ENCODE peak calls at places on chromosomes 16 and 17, in five cellular contexts. One of them, this sample, is unnamed.

GRCh38 chr16:73616186-73616585 is 568.3 kb upstream of the ZFHX3 start:
- DNase-seq in EL: no peak
- DNase-seq in stimulated activated CD8-positive, alpha-beta memory T cell treated with anti-CD3 and anti-CD28 coated beads, Interleukin-12 subunit alpha, Interleukin-12 subunit beta, amount 100 ng/mL, for 1 hour: no peak
- DNase-seq in hippocampal formation: no peak
- DNase-seq in SK-N-DZ: peak
- DNase-seq in this sample: no peak

GRCh38 chr17:43545383-43545632 is 832 bp downstream of the ETV4 start:
- DNase-seq in EL: peak
- DNase-seq in stimulated activated CD8-positive, alpha-beta memory T cell treated with anti-CD3 and anti-CD28 coated beads, Interleukin-12 subunit alpha, Interleukin-12 subunit beta, amount 100 ng/mL, for 1 hour: no peak
- DNase-seq in hippocampal formation: no peak
- DNase-seq in SK-N-DZ: no peak
- DNase-seq in this sample: no peak

GRCh38 chr17:38750312-38751121 is 2.0 kb upstream of the PSMB3 start:
- DNase-seq in EL: no peak
- DNase-seq in stimulated activated CD8-positive, alpha-beta memory T cell treated with anti-CD3 and anti-CD28 coated beads, Interleukin-12 subunit alpha, Interleukin-12 subunit beta, amount 100 ng/mL, for 1 hour: no peak
- DNase-seq in hippocampal formation: no peak
- DNase-seq in SK-N-DZ: peak
- DNase-seq in this sample: no peak

GRCh38 chr16:29925173-29925804 is 737 bp downstream of the KCTD13 start:
- DNase-seq in EL: peak
- DNase-seq in stimulated activated CD8-positive, alpha-beta memory T cell treated with anti-CD3 and anti-CD28 coated beads, Interleukin-12 subunit alpha, Interleukin-12 subunit beta, amount 100 ng/mL, for 1 hour: no peak
- DNase-seq in hippocampal formation: peak
- DNase-seq in SK-N-DZ: no peak
- DNase-seq in this sample: no peak

GRCh38 chr17:64780096-64781012 is 118.2 kb upstream of the SMURF2 start:
- DNase-seq in EL: peak
- DNase-seq in stimulated activated CD8-positive, alpha-beta memory T cell treated with anti-CD3 and anti-CD28 coated beads, Interleukin-12 subunit alpha, Interleukin-12 subunit beta, amount 100 ng/mL, for 1 hour: peak
- DNase-seq in hippocampal formation: no peak
- DNase-seq in SK-N-DZ: no peak
- DNase-seq in this sample: no peak

GRCh38 chr17:63998721-63999679 is 849 bp downstream of the PRR29 start:
- DNase-seq in EL: no peak
- DNase-seq in stimulated activated CD8-positive, alpha-beta memory T cell treated with anti-CD3 and anti-CD28 coated beads, Interleukin-12 subunit alpha, Interleukin-12 subunit beta, amount 100 ng/mL, for 1 hour: no peak
- DNase-seq in hippocampal formation: no peak
- DNase-seq in SK-N-DZ: no peak
- DNase-seq in this sample: no peak

GRCh38 chr17:44360826-44361225 is 2.8 kb downstream of the FAM171A2 start:
- DNase-seq in EL: peak
- DNase-seq in stimulated activated CD8-positive, alpha-beta memory T cell treated with anti-CD3 and anti-CD28 coated beads, Interleukin-12 subunit alpha, Interleukin-12 subunit beta, amount 100 ng/mL, for 1 hour: no peak
- DNase-seq in hippocampal formation: no peak
- DNase-seq in SK-N-DZ: peak
- DNase-seq in this sample: no peak

GRCh38 chr17:36851230-36851629 is 86.0 kb upstream of the LHX1 start:
- DNase-seq in EL: peak
- DNase-seq in stimulated activated CD8-positive, alpha-beta memory T cell treated with anti-CD3 and anti-CD28 coated beads, Interleukin-12 subunit alpha, Interleukin-12 subunit beta, amount 100 ng/mL, for 1 hour: no peak
- DNase-seq in hippocampal formation: no peak
- DNase-seq in SK-N-DZ: no peak
- DNase-seq in this sample: no peak

GRCh38 chr17:16363749-16364536 is 10.7 kb upstream of the CENPV start:
- DNase-seq in EL: peak
- DNase-seq in stimulated activated CD8-positive, alpha-beta memory T cell treated with anti-CD3 and anti-CD28 coated beads, Interleukin-12 subunit alpha, Interleukin-12 subunit beta, amount 100 ng/mL, for 1 hour: peak
- DNase-seq in hippocampal formation: peak
- DNase-seq in SK-N-DZ: peak
- DNase-seq in this sample: peak

GRCh38 chr16:85733839-85734170 is 17.1 kb downstream of the C16orf74 start:
- DNase-seq in EL: peak
- DNase-seq in stimulated activated CD8-positive, alpha-beta memory T cell treated with anti-CD3 and anti-CD28 coated beads, Interleukin-12 subunit alpha, Interleukin-12 subunit beta, amount 100 ng/mL, for 1 hour: no peak
- DNase-seq in hippocampal formation: no peak
- DNase-seq in SK-N-DZ: peak
- DNase-seq in this sample: no peak

GRCh38 chr17:16286009-16286946 is 67.0 kb downstream of the CENPV start:
- DNase-seq in EL: peak
- DNase-seq in stimulated activated CD8-positive, alpha-beta memory T cell treated with anti-CD3 and anti-CD28 coated beads, Interleukin-12 subunit alpha, Interleukin-12 subunit beta, amount 100 ng/mL, for 1 hour: peak
- DNase-seq in hippocampal formation: no peak
- DNase-seq in SK-N-DZ: peak
- DNase-seq in this sample: no peak

GRCh38 chr16:53080345-53081031 is 25.7 kb downstream of the CHD9 start:
- DNase-seq in EL: peak
- DNase-seq in stimulated activated CD8-positive, alpha-beta memory T cell treated with anti-CD3 and anti-CD28 coated beads, Interleukin-12 subunit alpha, Interleukin-12 subunit beta, amount 100 ng/mL, for 1 hour: no peak
- DNase-seq in hippocampal formation: peak
- DNase-seq in SK-N-DZ: no peak
- DNase-seq in this sample: no peak

GRCh38 chr17:74408830-74409229 is 23.1 kb upstream of the GPRC5C start:
- DNase-seq in EL: no peak
- DNase-seq in stimulated activated CD8-positive, alpha-beta memory T cell treated with anti-CD3 and anti-CD28 coated beads, Interleukin-12 subunit alpha, Interleukin-12 subunit beta, amount 100 ng/mL, for 1 hour: no peak
- DNase-seq in hippocampal formation: no peak
- DNase-seq in SK-N-DZ: no peak
- DNase-seq in this sample: no peak

GRCh38 chr16:73298562-73298961 is 250.6 kb upstream of the ZFHX3 start:
- DNase-seq in EL: peak
- DNase-seq in stimulated activated CD8-positive, alpha-beta memory T cell treated with anti-CD3 and anti-CD28 coated beads, Interleukin-12 subunit alpha, Interleukin-12 subunit beta, amount 100 ng/mL, for 1 hour: no peak
- DNase-seq in hippocampal formation: no peak
- DNase-seq in SK-N-DZ: peak
- DNase-seq in this sample: no peak

GRCh38 chr16:78325532-78325931 is 226.1 kb downstream of the WWOX start:
- DNase-seq in EL: no peak
- DNase-seq in stimulated activated CD8-positive, alpha-beta memory T cell treated with anti-CD3 and anti-CD28 coated beads, Interleukin-12 subunit alpha, Interleukin-12 subunit beta, amount 100 ng/mL, for 1 hour: no peak
- DNase-seq in hippocampal formation: no peak
- DNase-seq in SK-N-DZ: peak
- DNase-seq in this sample: no peak

GRCh38 chr17:37648555-37648954 is 5.3 kb upstream of the DDX52 start:
- DNase-seq in EL: peak
- DNase-seq in stimulated activated CD8-positive, alpha-beta memory T cell treated with anti-CD3 and anti-CD28 coated beads, Interleukin-12 subunit alpha, Interleukin-12 subunit beta, amount 100 ng/mL, for 1 hour: no peak
- DNase-seq in hippocampal formation: no peak
- DNase-seq in SK-N-DZ: no peak
- DNase-seq in this sample: no peak

GRCh38 chr17:73592531-73592961 is 51.7 kb downstream of the SDK2 start:
- DNase-seq in EL: no peak
- DNase-seq in stimulated activated CD8-positive, alpha-beta memory T cell treated with anti-CD3 and anti-CD28 coated beads, Interleukin-12 subunit alpha, Interleukin-12 subunit beta, amount 100 ng/mL, for 1 hour: no peak
- DNase-seq in hippocampal formation: no peak
- DNase-seq in SK-N-DZ: no peak
- DNase-seq in this sample: no peak

GRCh38 chr17:3282901-3283300 is 15.3 kb downstream of the OR3A1 start:
- DNase-seq in EL: no peak
- DNase-seq in stimulated activated CD8-positive, alpha-beta memory T cell treated with anti-CD3 and anti-CD28 coated beads, Interleukin-12 subunit alpha, Interleukin-12 subunit beta, amount 100 ng/mL, for 1 hour: no peak
- DNase-seq in hippocampal formation: no peak
- DNase-seq in SK-N-DZ: no peak
- DNase-seq in this sample: no peak

GRCh38 chr17:39813631-39814030 is 50.5 kb downstream of the IKZF3 start:
- DNase-seq in EL: no peak
- DNase-seq in stimulated activated CD8-positive, alpha-beta memory T cell treated with anti-CD3 and anti-CD28 coated beads, Interleukin-12 subunit alpha, Interleukin-12 subunit beta, amount 100 ng/mL, for 1 hour: peak
- DNase-seq in hippocampal formation: no peak
- DNase-seq in SK-N-DZ: no peak
- DNase-seq in this sample: no peak

GRCh38 chr17:67107811-67108210 is 63.5 kb downstream of the CACNG1 start:
- DNase-seq in EL: no peak
- DNase-seq in stimulated activated CD8-positive, alpha-beta memory T cell treated with anti-CD3 and anti-CD28 coated beads, Interleukin-12 subunit alpha, Interleukin-12 subunit beta, amount 100 ng/mL, for 1 hour: no peak
- DNase-seq in hippocampal formation: no peak
- DNase-seq in SK-N-DZ: no peak
- DNase-seq in this sample: no peak

GRCh38 chr17:63954402-63955063 is 18.2 kb downstream of the SCN4A start:
- DNase-seq in EL: no peak
- DNase-seq in stimulated activated CD8-positive, alpha-beta memory T cell treated with anti-CD3 and anti-CD28 coated beads, Interleukin-12 subunit alpha, Interleukin-12 subunit beta, amount 100 ng/mL, for 1 hour: no peak
- DNase-seq in hippocampal formation: no peak
- DNase-seq in SK-N-DZ: no peak
- DNase-seq in this sample: no peak

GRCh38 chr16:50269061-50269705 is 2.8 kb downstream of the ADCY7 start:
- DNase-seq in EL: no peak
- DNase-seq in stimulated activated CD8-positive, alpha-beta memory T cell treated with anti-CD3 and anti-CD28 coated beads, Interleukin-12 subunit alpha, Interleukin-12 subunit beta, amount 100 ng/mL, for 1 hour: no peak
- DNase-seq in hippocampal formation: no peak
- DNase-seq in SK-N-DZ: no peak
- DNase-seq in this sample: no peak

GRCh38 chr17:38628441-38628840 is 22.7 kb upstream of the SRCIN1 start:
- DNase-seq in EL: no peak
- DNase-seq in stimulated activated CD8-positive, alpha-beta memory T cell treated with anti-CD3 and anti-CD28 coated beads, Interleukin-12 subunit alpha, Interleukin-12 subunit beta, amount 100 ng/mL, for 1 hour: no peak
- DNase-seq in hippocampal formation: no peak
- DNase-seq in SK-N-DZ: peak
- DNase-seq in this sample: no peak

This sample was measured in nucleus accumbens.